ENCODE peak calls at places on chromosome X, in seven cellular contexts. U, J, T, X, M, K and B are unnamed samples.

GRCh38 chrX:95539041-95539440 is 1145.6 kb upstream of the DIAPH2 start:
- DNase-seq in U (no peak), J (no peak), T (no peak), X (no peak), M (no peak), K (no peak), B (no peak)

GRCh38 chrX:15292861-15293260 is 22.6 kb downstream of the ASB11 start:
- DNase-seq in U (peak; percentile 46), J (no peak), T (no peak), X (no peak), M (no peak), K (no peak), B (peak; percentile 1)

GRCh38 chrX:49282647-49283011 is 13.0 kb downstream of the PPP1R3F start:
- DNase-seq in U (no peak), J (peak; percentile 11), T (peak; percentile 43), X (no peak), M (peak; percentile 9), K (no peak), B (no peak)

GRCh38 chrX:47145408-47146120 is 543 bp downstream of the RBM10 start:
- DNase-seq in U (no peak), J (no peak), T (no peak), X (peak; percentile 78), M (no peak), K (no peak), B (no peak)

GRCh38 chrX:55488559-55489314 is 911 bp downstream of the USP51 start:
- DNase-seq in U (peak; percentile 45), J (peak; percentile 47), T (peak; percentile 68), X (peak; percentile 74), M (no peak), K (peak; percentile 41), B (peak; percentile 73)

GRCh38 chrX:15653961-15654360 is 10.6 kb downstream of the CLTRN start:
- DNase-seq in U (no peak), J (no peak), T (no peak), X (no peak), M (no peak), K (no peak), B (no peak)

GRCh38 chrX:115625577-115626301 is 64.8 kb downstream of the PLS3 start:
- DNase-seq in U (no peak), J (no peak), T (peak; percentile 69), X (no peak), M (no peak), K (no peak), B (peak; percentile 28)

GRCh38 chrX:111869639-111870034 is 6.3 kb upstream of the TRPC5OS start:
- DNase-seq in U (peak; percentile 75), J (no peak), T (peak; percentile 56), X (peak; percentile 78), M (peak; percentile 0), K (peak; percentile 1), B (peak; percentile 11)

GRCh38 chrX:42119076-42119475 is 195.7 kb upstream of the CASK start:
- DNase-seq in U (peak; percentile 83), J (peak; percentile 7), T (peak; percentile 79), X (no peak), M (peak; percentile 1), K (peak; percentile 59), B (peak; percentile 1)

GRCh38 chrX:108091878-108092291 is 307 bp downstream of the ATG4A start:
- DNase-seq in U (peak; percentile 32), J (no peak), T (no peak), X (peak; percentile 50), M (no peak), K (no peak), B (no peak)

GRCh38 chrX:154458116-154458953 is at the start of gene PLXNA3:
- DNase-seq in U (peak; percentile 50), J (no peak), T (peak; percentile 37), X (peak; percentile 71), M (peak; percentile 21), K (no peak), B (no peak)

GRCh38 chrX:56736219-56736618 is 7.2 kb downstream of the NBDY start:
- DNase-seq in U (no peak), J (no peak), T (no peak), X (no peak), M (no peak), K (no peak), B (no peak)

GRCh38 chrX:6856471-6856870 is 291.0 kb upstream of the STS start:
- DNase-seq in U (no peak), J (no peak), T (no peak), X (peak; percentile 76), M (no peak), K (no peak), B (no peak)

GRCh38 chrX:46758163-46758955 is 559 bp downstream of the SLC9A7 start:
- DNase-seq in U (no peak), J (peak; percentile 6), T (no peak), X (no peak), M (no peak), K (no peak), B (peak; percentile 23)

GRCh38 chrX:150060406-150060805 is 122.1 kb upstream of the EOLA2 start:
- DNase-seq in U (peak; percentile 28), J (no peak), T (peak; percentile 67), X (no peak), M (no peak), K (no peak), B (no peak)

GRCh38 chrX:148609766-148610698 is 109.6 kb downstream of the AFF2 start:
- DNase-seq in U (peak; percentile 73), J (no peak), T (no peak), X (peak; percentile 74), M (no peak), K (no peak), B (no peak)

GRCh38 chrX:39152106-39152649 is 350.9 kb downstream of the MID1IP1 start:
- DNase-seq in U (no peak), J (no peak), T (peak; percentile 4), X (peak; percentile 80), M (no peak), K (no peak), B (no peak)

GRCh38 chrX:107674480-107675364 is 46.4 kb downstream of the PRPS1 start:
- DNase-seq in U (no peak), J (peak; percentile 76), T (peak; percentile 91), X (peak; percentile 70), M (no peak), K (no peak), B (no peak)

GRCh38 chrX:119756926-119757635 is 1.3 kb upstream of the SOWAHD start:
- DNase-seq in U (no peak), J (no peak), T (no peak), X (no peak), M (no peak), K (no peak), B (no peak)

GRCh38 chrX:17654116-17654515 is 83.2 kb upstream of the SCML1 start:
- DNase-seq in U (peak; percentile 22), J (no peak), T (no peak), X (no peak), M (no peak), K (no peak), B (no peak)

GRCh38 chrX:118763489-118763888 is 36.1 kb downstream of the IL13RA1 start:
- DNase-seq in U (no peak), J (no peak), T (no peak), X (no peak), M (no peak), K (no peak), B (no peak)